ENCODE peak calls at places on chromosome 18, in nine cellular contexts. C, F, T, K, J, X, H, E and B are unnamed samples.

GRCh38 chr18:32669549-32670165 is 103.2 kb downstream of the KLHL14 start:
- DNase-seq in E (no peak), J (no peak), F (no peak), K (no peak), T (no peak), X (no peak), H (no peak), C (no peak), B (no peak)

GRCh38 chr18:3623769-3624545 is 174.0 kb downstream of the TGIF1 start:
- DNase-seq in T (peak; percentile 70), J (peak; percentile 74), X (peak; percentile 59), H (peak; percentile 85), K (peak; percentile 83), E (peak; percentile 96), F (peak; percentile 83), C (peak; percentile 88), B (peak; percentile 86)

GRCh38 chr18:32308493-32309120 is 118.8 kb downstream of the MEP1B start:
- DNase-seq in K (no peak), F (no peak), E (peak; percentile 87), H (peak; percentile 33), J (no peak), C (no peak), T (no peak), X (no peak), B (no peak)

GRCh38 chr18:6219116-6219717 is 195.5 kb downstream of the L3MBTL4 start:
- DNase-seq in E (peak; percentile 74), K (peak; percentile 68), F (no peak), X (peak; percentile 12), T (peak; percentile 74), J (no peak), H (peak; percentile 80), C (no peak), B (no peak)

GRCh38 chr18:3654442-3655253 is 204.7 kb downstream of the TGIF1 start:
- DNase-seq in X (no peak), J (no peak), K (no peak), T (no peak), E (no peak), H (peak; percentile 28), F (no peak), C (no peak), B (no peak)

GRCh38 chr18:60624207-60624606 is 251.6 kb upstream of the MC4R start:
- DNase-seq in T (no peak), X (no peak), E (no peak), H (no peak), C (no peak), K (no peak), J (no peak), F (no peak), B (no peak)

GRCh38 chr18:49668583-49669290 is 106.9 kb downstream of the LIPG start:
- DNase-seq in F (no peak), T (peak; percentile 14), C (no peak), J (no peak), H (peak; percentile 61), K (peak; percentile 29), E (no peak), X (peak; percentile 32), B (no peak)

GRCh38 chr18:59835656-59836379 is 64.0 kb upstream of the PMAIP1 start:
- DNase-seq in F (no peak), J (no peak), X (no peak), H (no peak), K (no peak), E (no peak), C (no peak), T (peak; percentile 62), B (no peak)

GRCh38 chr18:23646282-23646681 is 16.4 kb downstream of the ANKRD29 start:
- DNase-seq in E (no peak), T (no peak), K (no peak), X (no peak), J (no peak), H (no peak), C (no peak), F (no peak), B (no peak)

GRCh38 chr18:7941533-7941932 is 374.4 kb downstream of the PTPRM start:
- DNase-seq in J (peak; percentile 72), X (peak; percentile 90), C (no peak), K (no peak), T (no peak), E (no peak), H (no peak), F (peak; percentile 87), B (no peak)

GRCh38 chr18:54822872-54823845 is 5.1 kb upstream of the RAB27B start:
- DNase-seq in J (peak; percentile 37), T (no peak), H (peak; percentile 11), K (no peak), E (peak; percentile 78), X (no peak), F (no peak), C (no peak), B (no peak)

GRCh38 chr18:44960580-44960979 is 279.9 kb downstream of the SETBP1 start:
- DNase-seq in K (no peak), T (no peak), H (no peak), X (no peak), J (no peak), E (no peak), C (no peak), F (no peak), B (no peak)

GRCh38 chr18:21004721-21005120 is 106.9 kb downstream of the ROCK1 start:
- DNase-seq in J (no peak), T (no peak), H (peak; percentile 5), X (no peak), C (no peak), E (peak; percentile 97), F (no peak), K (no peak), B (no peak)

GRCh38 chr18:3350566-3351527 is 88.9 kb downstream of the MYL12B start:
- DNase-seq in F (no peak), E (no peak), H (peak; percentile 12), K (no peak), T (no peak), J (no peak), X (no peak), C (no peak), B (no peak)

GRCh38 chr18:78561757-78562445 is 417.7 kb upstream of the SALL3 start:
- DNase-seq in C (no peak), F (no peak), E (no peak), K (peak; percentile 11), T (no peak), J (no peak), H (no peak), X (no peak), B (no peak)

GRCh38 chr18:32201936-32202335 is 12.1 kb downstream of the MEP1B start:
- DNase-seq in X (no peak), H (no peak), C (no peak), T (no peak), K (no peak), J (no peak), E (no peak), F (no peak), B (no peak)

DNA sequence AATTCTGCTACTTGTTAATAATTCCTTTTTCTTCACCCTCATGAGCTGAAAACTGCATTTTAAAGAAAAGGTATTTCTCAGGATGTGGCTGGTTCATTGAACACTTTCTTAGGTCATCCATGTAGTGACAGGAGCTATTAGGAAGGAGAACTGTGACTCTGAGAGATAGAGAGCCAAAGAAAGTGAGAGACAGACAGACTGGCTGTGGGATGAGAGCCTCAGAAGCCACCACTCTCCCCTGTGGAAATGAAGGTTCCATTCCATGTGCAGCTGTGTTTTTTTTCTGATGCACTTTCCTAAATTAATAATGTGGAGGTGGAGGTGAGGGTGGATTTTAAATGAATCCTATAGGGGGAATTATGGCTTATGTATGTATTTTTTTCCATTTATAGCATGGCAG is 113.3 kb downstream of the FAM210A start:
- DNase-seq in H (no peak), C (no peak), E (no peak), K (no peak), F (no peak), X (no peak), J (no peak), T (no peak), B (no peak)
- H3K4me1 ChIP-seq in H (peaks cover 18% of the 10 kb centered on the region), C (peaks cover 47% of the 10 kb centered on the region), E (peaks cover 16% of the 10 kb centered on the region), K (peaks cover 13% of the 10 kb centered on the region), F (peaks cover 26% of the 10 kb centered on the region), X (peaks cover 18% of the 10 kb centered on the region), J (peaks cover 7% of the 10 kb centered on the region), T (peaks cover 34% of the 10 kb centered on the region), B (peaks cover 42% of the 10 kb centered on the region)

DNA sequence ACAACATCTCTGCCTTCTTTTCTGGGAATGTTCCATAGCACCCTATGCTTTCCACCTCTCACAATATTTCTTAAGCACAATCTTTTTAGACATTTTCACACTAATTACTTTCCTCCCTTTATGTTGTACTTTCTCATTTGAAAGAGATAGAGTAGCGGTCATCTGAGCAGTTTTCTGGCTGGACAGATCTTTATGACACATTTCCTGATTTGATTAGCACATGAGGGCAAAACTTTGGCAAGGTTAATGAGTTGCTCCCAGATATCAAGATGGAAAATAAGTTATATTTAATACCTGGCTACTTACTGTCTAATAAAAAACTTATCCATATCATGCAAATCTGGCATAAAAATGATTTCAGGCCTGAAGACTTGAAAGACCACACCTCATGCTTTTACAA is 723.9 kb downstream of the SOCS6 start:
- DNase-seq in X (no peak), E (no peak), H (no peak), F (no peak), K (no peak), C (no peak), J (no peak), T (no peak), B (no peak)
- H3K9me3 ChIP-seq in X (no peaks in the 10 kb centered on the region), E (peaks cover 9% of the 10 kb centered on the region), H (no peaks in the 10 kb centered on the region), F (no peaks in the 10 kb centered on the region), K (no peaks in the 10 kb centered on the region), C (no peaks in the 10 kb centered on the region), J (no peaks in the 10 kb centered on the region), T (no peaks in the 10 kb centered on the region), B (no peaks in the 10 kb centered on the region)

DNA sequence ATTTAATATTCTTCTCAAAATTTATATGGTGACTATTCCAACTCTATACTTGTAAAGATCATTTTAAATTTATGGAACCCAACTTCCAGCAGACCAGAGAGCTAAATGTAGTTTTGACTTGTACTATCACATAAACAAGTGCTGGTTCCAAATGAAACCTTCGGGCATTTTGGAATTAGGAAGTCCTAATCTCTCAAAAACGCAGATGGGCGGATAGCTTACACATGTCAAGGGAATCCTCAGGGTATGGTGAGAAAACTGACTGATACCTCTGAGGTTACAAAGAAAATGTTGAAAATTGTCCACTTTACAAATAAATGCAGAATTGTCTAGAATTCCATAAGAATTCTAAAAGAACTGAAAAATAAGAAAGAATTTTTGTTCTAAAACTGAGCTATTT is 224.1 kb downstream of the SS18 start:
- DNase-seq in T (no peak), H (no peak), K (no peak), J (no peak), F (no peak), E (no peak), X (no peak), C (no peak), B (no peak)
- H3K4me1 ChIP-seq in T (no peaks in the 10 kb centered on the region), H (no peaks in the 10 kb centered on the region), K (no peaks in the 10 kb centered on the region), J (no peaks in the 10 kb centered on the region), F (no peaks in the 10 kb centered on the region), E (peaks cover 3% of the 10 kb centered on the region), X (no peaks in the 10 kb centered on the region), C (no peaks in the 10 kb centered on the region), B (peaks cover 6% of the 10 kb centered on the region)

DNA sequence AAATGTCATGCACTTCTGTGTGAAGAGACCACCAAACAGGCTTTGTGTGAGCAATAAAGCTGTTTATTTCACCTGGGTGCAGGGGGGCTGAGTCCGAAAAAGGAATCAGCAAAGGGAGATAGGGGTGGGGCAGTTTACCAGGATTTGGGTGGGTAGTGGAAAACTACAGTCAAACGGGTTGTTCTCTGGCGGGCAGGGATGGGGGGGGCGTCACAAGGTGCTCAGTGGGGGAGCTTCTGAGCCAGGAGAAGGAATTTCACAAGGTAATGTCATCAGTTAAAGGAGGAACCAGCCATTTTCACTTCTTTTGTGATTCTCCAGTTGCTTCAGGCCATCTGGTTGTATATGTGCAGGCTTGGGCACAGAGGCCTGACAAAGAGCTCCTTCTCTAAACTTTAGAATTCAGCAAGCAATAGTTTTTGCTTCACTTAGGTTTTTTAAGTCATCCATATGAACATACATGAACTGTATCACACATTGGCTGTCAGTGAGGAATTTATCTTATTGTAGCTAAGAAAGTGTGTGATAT is 17.5 kb upstream of the ALPK2 start:
- DNase-seq in J (no peak), K (no peak), T (no peak), E (no peak), X (no peak), H (no peak), C (no peak), F (no peak), B (no peak)
- H3K9me3 ChIP-seq in J (no peaks in the 10 kb centered on the region), K (no peaks in the 10 kb centered on the region), T (no peaks in the 10 kb centered on the region), E (no peaks in the 10 kb centered on the region), X (no peaks in the 10 kb centered on the region), H (no peaks in the 10 kb centered on the region), C (no peaks in the 10 kb centered on the region), F (no peaks in the 10 kb centered on the region), B (no peaks in the 10 kb centered on the region)